ENCODE peak calls at places on chromosomes 3 and 15, in four cellular contexts. U is H9, V is fibroblast of lung, A is kidney. Z is an unnamed sample.

GRCh38 chr15:82714026-82714425 is 4.4 kb upstream of the AP3B2 start:
- DNase-seq in V (no peak), A (no peak), U (no peak), Z (no peak)

GRCh38 chr15:98970799-98971198 is 36.8 kb downstream of the PGPEP1L start:
- DNase-seq in V (no peak), U (no peak), A (no peak), Z (peak; percentile 31)

GRCh38 chr15:66581972-66582537 is 16.3 kb upstream of the LCTL start:
- DNase-seq in V (no peak), U (no peak), A (no peak), Z (no peak)

GRCh38 chr3:172181936-172182708 is 142.7 kb downstream of the FNDC3B start:
- DNase-seq in A (no peak), U (no peak), V (peak; percentile 74), Z (peak; percentile 63)

GRCh38 chr3:190505381-190506003 is 8.4 kb upstream of the IL1RAP start:
- DNase-seq in A (no peak), U (no peak), V (no peak), Z (no peak)

GRCh38 chr15:24848050-24848449 is 106.7 kb upstream of the SNRPN start:
- DNase-seq in V (peak; percentile 45), U (peak; percentile 76), A (no peak), Z (peak; percentile 84)

GRCh38 chr15:27694506-27695077 is 404.5 kb downstream of the OCA2 start:
- DNase-seq in U (no peak), A (no peak), V (peak; percentile 75), Z (no peak)

GRCh38 chr3:110680365-110680909 is 391.2 kb upstream of the NECTIN3 start:
- DNase-seq in A (no peak), V (peak; percentile 28), U (no peak), Z (no peak)

GRCh38 chr15:81054236-81054635 is 53.5 kb downstream of the TLNRD1 start:
- DNase-seq in U (no peak), V (peak; percentile 85), A (no peak), Z (no peak)

GRCh38 chr15:94327356-94327936 is 96.1 kb downstream of the MCTP2 start:
- DNase-seq in V (peak; percentile 11), U (no peak), A (no peak), Z (no peak)

GRCh38 chr3:153625506-153625905 is 463.5 kb downstream of the RAP2B start:
- DNase-seq in V (no peak), A (no peak), U (no peak), Z (no peak)

GRCh38 chr3:32456429-32457130 is 46.1 kb downstream of the CMTM6 start:
- DNase-seq in A (no peak), U (no peak), V (no peak), Z (peak; percentile 44)

GRCh38 chr3:56115698-56116097 is 352.6 kb downstream of the ERC2 start:
- DNase-seq in U (peak; percentile 94), A (no peak), V (no peak), Z (peak; percentile 94)

GRCh38 chr3:133488785-133489367 is 84.6 kb upstream of the CDV3 start:
- DNase-seq in A (no peak), U (no peak), V (peak; percentile 76), Z (peak; percentile 65)

GRCh38 chr3:25508901-25509300 is 80.8 kb downstream of the RARB start:
- DNase-seq in V (peak; percentile 94), U (no peak), A (no peak), Z (no peak)

GRCh38 chr3:11507719-11508118 is 136.0 kb downstream of the VGLL4 start:
- DNase-seq in A (no peak), V (no peak), U (no peak), Z (no peak)

GRCh38 chr3:101252897-101253296 is 67.5 kb downstream of the IMPG2 start:
- DNase-seq in U (no peak), A (no peak), V (no peak), Z (no peak)

GRCh38 chr3:23075478-23075877 is 127.6 kb upstream of the UBE2E2 start:
- DNase-seq in V (peak; percentile 89), A (no peak), U (no peak), Z (no peak)

GRCh38 chr3:115251509-115251908 is 104.4 kb upstream of the ZBTB20 start:
- DNase-seq in A (no peak), U (no peak), V (peak; percentile 72), Z (no peak)

GRCh38 chr3:108302570-108302969 is 6.2 kb downstream of the HHLA2 start:
- DNase-seq in U (no peak), A (no peak), V (no peak), Z (no peak)

GRCh38 chr3:8539419-8539818 is 37.8 kb downstream of the LMCD1 start:
- DNase-seq in A (no peak), V (peak; percentile 85), U (no peak), Z (no peak)

GRCh38 chr15:80832676-80833075 is 53.5 kb downstream of the CEMIP start:
- DNase-seq in A (no peak), V (no peak), U (no peak), Z (no peak)

GRCh38 chr3:107927361-107928083 is 163.3 kb downstream of the CD47 start:
- DNase-seq in A (peak; percentile 87), U (peak; percentile 77), V (peak; percentile 74), Z (peak; percentile 89)

GRCh38 chr15:26126070-26126469 is 262.9 kb upstream of the ATP10A start:
- DNase-seq in U (no peak), A (no peak), V (no peak), Z (no peak)

GRCh38 chr3:46520531-46520930 is 22.8 kb downstream of the RTP3 start:
- DNase-seq in U (no peak), A (no peak), V (no peak), Z (no peak)

GRCh38 chr3:188021502-188022040 is 132.4 kb upstream of the LPP start:
- DNase-seq in U (no peak), V (peak; percentile 88), A (no peak), Z (no peak)

GRCh38 chr3:36475593-36475992 is 95.3 kb downstream of the STAC start:
- DNase-seq in U (no peak), V (no peak), A (no peak), Z (no peak)

GRCh38 chr3:191350389-191351090 is 20.2 kb upstream of the UTS2B start:
- DNase-seq in U (no peak), A (no peak), V (peak; percentile 52), Z (no peak)

GRCh38 chr3:107394502-107394901 is 17.3 kb downstream of the CCDC54 start:
- DNase-seq in U (no peak), V (no peak), A (no peak), Z (no peak)

GRCh38 chr3:126253072-126253471 is 72.7 kb upstream of the ALDH1L1 start:
- DNase-seq in V (no peak), A (no peak), U (no peak), Z (no peak)

GRCh38 chr15:40150163-40150925 is 10.5 kb upstream of the BUB1B start:
- DNase-seq in V (peak; percentile 64), A (peak; percentile 86), U (no peak), Z (peak; percentile 26)

GRCh38 chr3:44289882-44290462 is 48.3 kb downstream of the TOPAZ1 start:
- DNase-seq in V (no peak), U (no peak), A (no peak), Z (no peak)

GRCh38 chr15:63369766-63370165 is 11.9 kb downstream of the CA12 start:
- DNase-seq in U (no peak), A (no peak), V (peak; percentile 64), Z (no peak)

GRCh38 chr3:41660510-41660909 is 301.4 kb downstream of the ULK4 start:
- DNase-seq in U (no peak), A (no peak), V (no peak), Z (no peak)

GRCh38 chr3:105359098-105359762 is 7.5 kb upstream of the ALCAM start:
- DNase-seq in U (no peak), A (no peak), V (peak; percentile 91), Z (no peak)

GRCh38 chr3:186057594-186057993 is 51.3 kb downstream of the ETV5 start:
- DNase-seq in U (peak; percentile 50), V (peak; percentile 93), A (no peak), Z (no peak)

GRCh38 chr3:103127116-103127630 is 692.4 kb downstream of the ZPLD1 start:
- DNase-seq in A (no peak), V (peak; percentile 65), U (no peak), Z (no peak)

GRCh38 chr15:31352283-31352880 is 25.7 kb downstream of the KLF13 start:
- DNase-seq in V (peak; percentile 17), U (no peak), A (peak; percentile 74), Z (no peak)

GRCh38 chr15:31357148-31357547 is 30.5 kb downstream of the KLF13 start:
- DNase-seq in V (no peak), A (no peak), U (no peak), Z (no peak)

GRCh38 chr15:31352911-31353811 is 26.5 kb downstream of the KLF13 start:
- DNase-seq in U (no peak), V (peak; percentile 89), A (no peak), Z (no peak)

GRCh38 chr15:31350771-31351170 is 24.1 kb downstream of the KLF13 start:
- DNase-seq in V (no peak), A (no peak), U (no peak), Z (no peak)

DNA sequence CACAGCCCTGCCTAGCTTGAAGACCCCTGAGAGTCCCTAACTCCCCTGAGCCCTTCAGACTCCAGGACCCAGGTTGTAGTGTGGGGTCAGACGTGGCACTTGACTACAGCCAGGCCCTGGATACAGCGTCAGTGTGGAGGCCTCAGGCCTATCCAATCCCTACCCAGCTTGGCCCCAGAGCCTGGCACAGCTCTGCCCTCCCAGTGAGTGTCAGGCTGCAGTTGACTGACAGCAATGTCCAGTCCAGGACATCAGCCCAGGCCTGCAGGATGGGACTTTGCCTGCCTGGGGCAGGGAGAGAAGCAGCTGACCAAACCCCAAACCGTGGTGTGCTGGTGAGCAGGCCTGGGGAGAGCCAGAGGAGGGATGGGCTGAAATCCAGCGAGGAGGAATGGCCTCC is 27.3 kb downstream of the KLF13 start:
- DNase-seq in A (no peak), U (no peak), V (peak; percentile 14), Z (no peak)
- H3K9ac ChIP-seq in A (peak overlapping the region; percentile 66), U (no peak overlapping the region), V (peak overlapping the region; percentile 46), Z (no peak overlapping the region)

GRCh38 chr3:58042947-58043707 is 34.9 kb downstream of the FLNB start:
- DNase-seq in A (no peak), V (no peak), U (no peak), Z (no peak)
- H3K4me1 ChIP-seq in A (peaks cover 30% of the 10 kb centered on the region), V (peaks cover 39% of the 10 kb centered on the region), U (peaks cover 34% of the 10 kb centered on the region), Z (peaks cover 38% of the 10 kb centered on the region)

GRCh38 chr15:74317820-74318375 is 49.5 kb downstream of the CYP11A1 start:
- DNase-seq in U (no peak), A (peak; percentile 94), V (peak; percentile 87), Z (no peak)
- H3K9ac ChIP-seq in U (no peak overlapping the region), A (no peak overlapping the region), V (no peak overlapping the region), Z (no peak overlapping the region)

GRCh38 chr15:78054971-78055370 is 22.5 kb downstream of the TBC1D2B start:
- DNase-seq in A (no peak), V (no peak), U (no peak), Z (no peak)
- H3K4me1 ChIP-seq in A (peaks cover 43% of the 10 kb centered on the region), V (peaks cover 29% of the 10 kb centered on the region), U (no peaks in the 10 kb centered on the region), Z (peaks cover 23% of the 10 kb centered on the region)

Z was measured in endodermal cell.